ENCODE peak calls at places on chromosomes 4 and X, in five cellular contexts. F is aorta, D is cardiac septum, M is astrocyte of the spinal cord, I is fibroblast of lung. W is an unnamed sample.

GRCh38 chrX:109847257-109848187 is 114.5 kb upstream of the ACSL4 start:
- DNase-seq in I (peak; percentile 90), F (no peak), D (no peak), M (peak; percentile 58), W (no peak)

GRCh38 chr4:74873545-74874295 is 59.2 kb upstream of the PARM1 start:
- DNase-seq in F (no peak), I (no peak), M (no peak), D (no peak), W (peak; percentile 9)

GRCh38 chr4:176448761-176449160 is 129.0 kb downstream of the SPCS3 start:
- DNase-seq in F (no peak), I (no peak), M (no peak), D (no peak), W (no peak)

GRCh38 chr4:86594559-86595425 is 677 bp downstream of the PTPN13 start:
- DNase-seq in I (peak; percentile 88), M (peak; percentile 88), F (peak; percentile 59), D (no peak), W (peak; percentile 23)

GRCh38 chr4:73621357-73621756 is 1.1 kb upstream of the RASSF6 start:
- DNase-seq in F (no peak), I (no peak), D (no peak), M (no peak), W (no peak)

GRCh38 chrX:2514131-2514530 is 13.4 kb upstream of the DHRSX start:
- DNase-seq in D (no peak), I (no peak), M (no peak), F (no peak), W (no peak)

GRCh38 chr4:21077967-21078366 is 377.7 kb downstream of the PACRGL start:
- DNase-seq in M (no peak), D (no peak), I (no peak), F (no peak), W (no peak)

GRCh38 chr4:140374130-140374477 is 658 bp downstream of the SCOC start:
- DNase-seq in F (no peak), D (no peak), I (no peak), M (no peak), W (no peak)

GRCh38 chr4:129167640-129168260 is 71.8 kb downstream of the C4orf33 start:
- DNase-seq in M (no peak), I (no peak), D (no peak), F (no peak), W (no peak)